ENCODE peak calls at places on chromosomes 4 and X, in six cellular contexts. N is T-helper 1 cell; G is AG04449; K is stimulated activated CD8-positive, alpha-beta memory T cell treated with anti-CD3 and anti-CD28 coated beads, Interleukin-4, amount 100 ng/mL, for 1 hour; B is ELF-1; Q is immature natural killer cell. U is an unnamed sample.

GRCh38 chrX:12297353-12297752 is 159.1 kb downstream of the FRMPD4 start:
- DNase-seq in K (no peak), G (no peak), B (no peak), Q (no peak), N (no peak), U (no peak)

GRCh38 chr4:27714073-27714472 is 853.4 kb downstream of the STIM2 start:
- DNase-seq in K (no peak), B (no peak), Q (no peak), G (no peak), N (no peak), U (peak; percentile 3)

GRCh38 chr4:108129226-108129625 is 39.5 kb downstream of the LEF1 start:
- DNase-seq in N (no peak), B (peak; percentile 10), Q (no peak), G (no peak), K (no peak), U (no peak)

GRCh38 chrX:48648299-48648698 is 35.3 kb upstream of the WAS start:
- DNase-seq in B (peak; percentile 48), Q (peak; percentile 51), K (no peak), N (peak; percentile 19), G (no peak), U (peak; percentile 52)

GRCh38 chr4:109574443-109574850 is 14.4 kb downstream of the MCUB start:
- DNase-seq in B (no peak), G (no peak), N (no peak), K (no peak), Q (peak; percentile 16), U (no peak)

GRCh38 chrX:130245441-130245840 is 23.3 kb downstream of the ZNF280C start:
- DNase-seq in B (no peak), Q (no peak), N (no peak), G (peak; percentile 54), K (no peak), U (peak; percentile 56)

GRCh38 chr4:41174444-41174843 is 39.9 kb downstream of the APBB2 start:
- DNase-seq in G (no peak), N (no peak), B (no peak), K (no peak), Q (no peak), U (no peak)

GRCh38 chr4:55396305-55397023 is 707 bp downstream of the TMEM165 start:
- DNase-seq in G (no peak), N (peak; percentile 12), Q (peak; percentile 43), K (no peak), B (peak; percentile 72), U (peak; percentile 48)

GRCh38 chrX:15269618-15270521 is at the start of gene ASB9:
- DNase-seq in Q (no peak), G (peak; percentile 12), K (no peak), B (peak; percentile 87), N (no peak), U (peak; percentile 42)

GRCh38 chr4:150235795-150236385 is 157.6 kb downstream of the DCLK2 start:
- DNase-seq in B (no peak), K (no peak), G (no peak), Q (no peak), N (no peak), U (peak; percentile 72)

GRCh38 chr4:168631241-168632151 is 134.6 kb downstream of the PALLD start:
- DNase-seq in K (no peak), G (no peak), N (no peak), Q (no peak), B (peak; percentile 93), U (peak; percentile 90)

GRCh38 chr4:77959566-77960338 is 97.1 kb downstream of the MRPL1 start:
- DNase-seq in Q (peak; percentile 26), N (no peak), K (no peak), B (no peak), G (peak; percentile 5), U (peak; percentile 63)

GRCh38 chrX:70979136-70979762 is 48.4 kb upstream of the SLC7A3 start:
- DNase-seq in B (peak; percentile 63), G (peak; percentile 5), K (no peak), Q (no peak), N (no peak), U (peak; percentile 40)

GRCh38 chr4:181688886-181689285 is 554.3 kb upstream of the TENM3 start:
- DNase-seq in B (no peak), G (no peak), N (no peak), K (no peak), Q (no peak), U (peak; percentile 52)

GRCh38 chr4:107349732-107350131 is 313.6 kb upstream of the DKK2 start:
- DNase-seq in B (peak; percentile 4), N (no peak), Q (no peak), K (no peak), G (no peak), U (no peak)

GRCh38 chr4:107863416-107863815 is 38.7 kb downstream of the SGMS2 start:
- DNase-seq in Q (no peak), N (no peak), B (no peak), K (no peak), G (no peak), U (peak; percentile 9)

GRCh38 chr4:26151615-26152014 is 169.2 kb upstream of the RBPJ start:
- DNase-seq in N (no peak), B (no peak), G (no peak), K (no peak), Q (no peak), U (peak; percentile 43)

GRCh38 chr4:44425614-44426208 is 22.9 kb downstream of the KCTD8 start:
- DNase-seq in K (no peak), Q (no peak), N (no peak), B (peak; percentile 33), G (no peak), U (peak; percentile 6)

GRCh38 chr4:113141901-113142346 is 92.5 kb downstream of the ANK2 start:
- DNase-seq in G (peak; percentile 5), B (no peak), K (no peak), N (no peak), Q (no peak), U (peak; percentile 86)

GRCh38 chrX:20418379-20418778 is 151.7 kb upstream of the RPS6KA3 start:
- DNase-seq in G (no peak), N (no peak), B (no peak), Q (peak; percentile 14), K (no peak), U (no peak)

GRCh38 chr4:73891739-73892405 is 22.7 kb downstream of the CXCL1 start:
- DNase-seq in B (no peak), Q (no peak), K (no peak), N (no peak), G (peak; percentile 85), U (peak; percentile 86)

GRCh38 chr4:141524116-141524515 is 112.3 kb upstream of the IL15 start:
- DNase-seq in Q (no peak), N (no peak), G (no peak), B (no peak), K (no peak), U (no peak)

GRCh38 chrX:101973066-101973465 is 41.2 kb upstream of the ZMAT1 start:
- DNase-seq in K (no peak), N (no peak), G (no peak), Q (no peak), B (no peak), U (no peak)

GRCh38 chrX:3443186-3443585 is 96.7 kb upstream of the MXRA5 start:
- DNase-seq in K (no peak), G (no peak), Q (no peak), N (no peak), B (peak; percentile 57), U (no peak)

GRCh38 chrX:56733459-56734046 is 4.5 kb downstream of the NBDY start:
- DNase-seq in Q (peak; percentile 44), K (peak; percentile 34), G (no peak), B (peak; percentile 39), N (peak; percentile 35), U (peak; percentile 37)

GRCh38 chr4:102429553-102429952 is 71.6 kb upstream of the NFKB1 start:
- DNase-seq in N (no peak), Q (no peak), G (peak; percentile 44), K (no peak), B (peak; percentile 27), U (peak; percentile 77)

GRCh38 chrX:56766554-56767412 is 37.7 kb downstream of the NBDY start:
- DNase-seq in Q (peak; percentile 42), K (no peak), N (no peak), B (peak; percentile 71), G (no peak), U (no peak)

U was measured in astrocyte of the spinal cord.